ENCODE peak calls at places on chromosomes 7 and 10, in nine cellular contexts. U, O, Z, C, A, H, B, M and F are unnamed samples.

GRCh38 chr10:33235951-33236350 is 98.5 kb downstream of the NRP1 start:
- DNase-seq in A (no peak), O (no peak), H (no peak), M (no peak), C (no peak), Z (no peak), U (no peak), B (no peak), F (no peak)

GRCh38 chr7:30433506-30433905 is 45.1 kb downstream of the NOD1 start:
- DNase-seq in A (no peak), U (no peak), B (peak), M (no peak), H (no peak), Z (no peak), C (no peak), O (no peak), F (no peak)

GRCh38 chr7:19405546-19405945 is 260.3 kb upstream of the FERD3L start:
- DNase-seq in C (no peak), O (no peak), M (no peak), U (no peak), H (peak), A (no peak), B (no peak), Z (no peak), F (no peak)

GRCh38 chr7:30920021-30920583 is 8.4 kb downstream of the AQP1 start:
- DNase-seq in C (no peak), B (no peak), Z (no peak), H (no peak), M (peak), U (peak), A (no peak), O (peak), F (peak)

GRCh38 chr10:62614389-62615157 is 189.9 kb upstream of the ADO start:
- DNase-seq in O (no peak), C (no peak), H (peak), U (no peak), M (no peak), B (no peak), Z (peak), A (no peak), F (no peak)

GRCh38 chr7:90242369-90243168 is 2.4 kb upstream of the CFAP69 start:
- DNase-seq in H (no peak), A (peak), B (no peak), M (no peak), Z (no peak), U (no peak), O (no peak), C (no peak), F (no peak)

GRCh38 chr10:80855348-80855971 is 317.8 kb downstream of the SH2D4B start:
- DNase-seq in M (no peak), O (no peak), C (no peak), B (no peak), A (peak), Z (no peak), H (no peak), U (no peak), F (no peak)

GRCh38 chr7:116588641-116589594 is 64.1 kb downstream of the CAV1 start:
- DNase-seq in B (no peak), M (no peak), O (no peak), H (peak), U (no peak), A (peak), Z (peak), C (peak), F (no peak)

GRCh38 chr7:88218836-88219605 is 817 bp downstream of the SRI start:
- DNase-seq in C (peak), M (peak), H (peak), A (peak), B (peak), O (peak), Z (peak), U (peak), F (no peak)

GRCh38 chr10:43110318-43111071 is 27.8 kb upstream of the CSGALNACT2 start:
- DNase-seq in C (no peak), B (no peak), O (peak), M (no peak), Z (no peak), A (peak), H (peak), U (peak), F (no peak)

GRCh38 chr7:77416621-77417371 is 647 bp upstream of the GSAP start:
- DNase-seq in A (peak), O (no peak), M (no peak), C (no peak), U (no peak), H (peak), Z (no peak), B (no peak), F (no peak)

GRCh38 chr7:25122373-25122772 is 2.7 kb downstream of the CYCS start:
- DNase-seq in B (no peak), O (no peak), C (no peak), H (peak), A (no peak), M (no peak), U (no peak), Z (no peak), F (no peak)

GRCh38 chr10:61964949-61965693 is 63.6 kb downstream of the ARID5B start:
- DNase-seq in A (no peak), C (no peak), Z (no peak), B (no peak), H (no peak), U (no peak), O (no peak), M (no peak), F (no peak)

GRCh38 chr10:72061491-72061890 is 26.9 kb downstream of the SPOCK2 start:
- DNase-seq in H (no peak), B (no peak), A (no peak), M (no peak), U (peak), O (no peak), Z (no peak), C (no peak), F (no peak)

GRCh38 chr10:43233601-43234430 is 33.0 kb downstream of the RASGEF1A start:
- DNase-seq in M (peak), O (peak), C (no peak), H (no peak), Z (no peak), B (peak), A (no peak), U (no peak), F (no peak)

GRCh38 chr10:112175409-112175808 is 8.2 kb downstream of the GPAM start:
- DNase-seq in A (no peak), C (no peak), M (no peak), Z (no peak), B (no peak), H (no peak), O (no peak), U (no peak), F (no peak)

GRCh38 chr10:17216217-17216900 is 11.7 kb upstream of the VIM start:
- DNase-seq in M (no peak), U (no peak), O (no peak), Z (peak), H (peak), C (peak), B (no peak), A (peak), F (no peak)

GRCh38 chr10:62735464-62736188 is 68.9 kb upstream of the ADO start:
- DNase-seq in A (peak), C (no peak), B (peak), M (no peak), U (no peak), Z (peak), H (peak), O (no peak), F (no peak)

GRCh38 chr10:133085251-133086125 is 2.2 kb upstream of the ADGRA1 start:
- DNase-seq in A (no peak), B (no peak), H (no peak), C (no peak), O (no peak), M (no peak), U (no peak), Z (no peak), F (no peak)